ENCODE peak calls at places on chromosomes 11 and 22, in eight cellular contexts. S, K, G, W, U, A, P and Y are unnamed samples.

GRCh38 chr22:37260939-37261338 is 16.9 kb upstream of the RAC2 start:
- DNase-seq in G (peak; percentile 63), W (peak; percentile 59), A (no peak), P (peak; percentile 53), S (peak; percentile 51), U (peak; percentile 27), K (no peak), Y (no peak)

GRCh38 chr11:3970101-3970500 is 114.6 kb downstream of the STIM1 start:
- DNase-seq in U (no peak), A (no peak), W (no peak), S (no peak), P (no peak), K (no peak), G (no peak), Y (no peak)

GRCh38 chr11:69641681-69642548 is 959 bp downstream of the CCND1 start:
- DNase-seq in G (no peak), W (no peak), U (no peak), P (no peak), A (no peak), S (no peak), K (no peak), Y (no peak)

GRCh38 chr11:34064291-34064690 is 12.8 kb downstream of the CAPRIN1 start:
- DNase-seq in W (no peak), P (no peak), S (no peak), K (no peak), U (no peak), G (no peak), A (no peak), Y (no peak)

GRCh38 chr11:134372536-134372935 is 39.5 kb downstream of the B3GAT1 start:
- DNase-seq in P (no peak), A (no peak), K (no peak), G (no peak), W (peak; percentile 9), S (no peak), U (no peak), Y (no peak)

GRCh38 chr11:68843052-68843561 is 1.4 kb upstream of the CPT1A start:
- DNase-seq in S (peak; percentile 29), K (peak; percentile 39), A (no peak), U (no peak), G (peak; percentile 68), P (no peak), W (peak; percentile 42), Y (no peak)

GRCh38 chr11:128575174-128575955 is 12.0 kb downstream of the ETS1 start:
- DNase-seq in S (no peak), G (no peak), K (no peak), A (no peak), U (no peak), W (no peak), P (no peak), Y (no peak)

GRCh38 chr11:65104628-65105027 is 7.0 kb upstream of the TM7SF2 start:
- DNase-seq in S (no peak), A (no peak), W (no peak), U (no peak), P (no peak), K (no peak), G (no peak), Y (no peak)

GRCh38 chr11:76234704-76235232 is 28.5 kb upstream of the WNT11 start:
- DNase-seq in S (no peak), U (no peak), G (no peak), K (peak; percentile 67), W (peak; percentile 61), A (no peak), P (peak; percentile 60), Y (peak; percentile 92)

GRCh38 chr11:77039491-77040400 is 5.5 kb downstream of the B3GNT6 start:
- DNase-seq in P (no peak), U (no peak), A (no peak), S (peak; percentile 33), G (peak; percentile 74), W (peak; percentile 31), K (no peak), Y (no peak)

GRCh38 chr22:36833073-36833472 is 16.2 kb upstream of the PVALB start:
- DNase-seq in A (no peak), P (no peak), K (no peak), G (no peak), U (no peak), W (no peak), S (no peak), Y (no peak)

GRCh38 chr11:46541593-46542371 is 52.0 kb downstream of the AMBRA1 start:
- DNase-seq in W (peak; percentile 53), G (peak; percentile 88), A (no peak), U (peak; percentile 81), S (no peak), K (no peak), P (no peak), Y (no peak)

GRCh38 chr11:119422505-119423416 is at the start of gene THY1:
- DNase-seq in U (no peak), G (no peak), S (peak; percentile 64), W (no peak), A (no peak), K (peak; percentile 48), P (no peak), Y (no peak)

GRCh38 chr22:37485714-37486223 is 415 bp downstream of the MFNG start:
- DNase-seq in S (no peak), U (no peak), W (no peak), K (no peak), A (no peak), G (no peak), P (no peak), Y (no peak)

GRCh38 chr11:121965330-121965729 is 150.7 kb downstream of the BLID start:
- DNase-seq in S (peak; percentile 74), K (no peak), G (no peak), A (no peak), W (no peak), P (no peak), U (no peak), Y (no peak)

GRCh38 chr11:82750643-82751139 is 17.0 kb upstream of the FAM181B start:
- DNase-seq in W (no peak), G (no peak), U (no peak), K (no peak), S (no peak), P (no peak), A (no peak), Y (no peak)
- TF ChIP-seq POLR2A in W (no peak), G (no peak), U (no peak), K (no peak), S (no peak), P (no peak), A (no peak), Y (no peak)

GRCh38 chr11:13699041-13699440 is 30.6 kb downstream of the FAR1 start:
- DNase-seq in G (no peak), U (no peak), S (no peak), W (no peak), P (no peak), K (no peak), A (no peak), Y (no peak)

GRCh38 chr11:13701506-13701905 is 33.0 kb downstream of the FAR1 start:
- DNase-seq in A (no peak), K (no peak), P (no peak), W (no peak), G (no peak), S (no peak), U (no peak), Y (no peak)

GRCh38 chr11:13697710-13698109 is 29.2 kb downstream of the FAR1 start:
- DNase-seq in U (no peak), W (no peak), A (no peak), K (no peak), G (no peak), S (no peak), P (no peak), Y (no peak)

GRCh38 chr11:13698147-13698546 is 29.7 kb downstream of the FAR1 start:
- DNase-seq in U (no peak), S (no peak), A (no peak), K (no peak), W (no peak), G (no peak), P (no peak), Y (no peak)

GRCh38 chr11:13699870-13700269 is 31.4 kb downstream of the FAR1 start:
- DNase-seq in K (no peak), A (no peak), W (no peak), P (no peak), S (no peak), G (no peak), U (no peak), Y (no peak)
- TF ChIP-seq CTCF in K (no peak), A (no peak), W (no peak), P (no peak), S (no peak), G (no peak), U (no peak), Y (no peak)

GRCh38 chr11:62647609-62648005 is 1.2 kb upstream of the GANAB start:
- DNase-seq in S (no peak), U (no peak), P (no peak), G (no peak), W (no peak), K (no peak), A (no peak), Y (no peak)
- TF ChIP-seq POLR2A in S (no peak), U (no peak), P (no peak), G (no peak), W (no peak), K (no peak), A (no peak), Y (no peak)

GRCh38 chr11:67288198-67288451 is 978 bp upstream of the ANKRD13D start:
- DNase-seq in S (no peak), U (no peak), K (no peak), P (no peak), A (no peak), W (no peak), G (no peak), Y (no peak)

GRCh38 chr11:67285541-67286498 is 3.3 kb upstream of the ANKRD13D start:
- DNase-seq in G (no peak), K (no peak), P (no peak), U (no peak), A (no peak), W (peak; percentile 28), S (no peak), Y (no peak)

GRCh38 chr11:67287355-67288197 is 1.5 kb upstream of the ANKRD13D start:
- DNase-seq in K (no peak), S (no peak), U (no peak), A (no peak), P (no peak), W (peak; percentile 22), G (no peak), Y (no peak)

GRCh38 chr11:67284811-67285540 is 4.1 kb upstream of the ANKRD13D start:
- DNase-seq in U (no peak), G (no peak), K (no peak), P (no peak), W (peak; percentile 20), S (no peak), A (no peak), Y (no peak)

DNA sequence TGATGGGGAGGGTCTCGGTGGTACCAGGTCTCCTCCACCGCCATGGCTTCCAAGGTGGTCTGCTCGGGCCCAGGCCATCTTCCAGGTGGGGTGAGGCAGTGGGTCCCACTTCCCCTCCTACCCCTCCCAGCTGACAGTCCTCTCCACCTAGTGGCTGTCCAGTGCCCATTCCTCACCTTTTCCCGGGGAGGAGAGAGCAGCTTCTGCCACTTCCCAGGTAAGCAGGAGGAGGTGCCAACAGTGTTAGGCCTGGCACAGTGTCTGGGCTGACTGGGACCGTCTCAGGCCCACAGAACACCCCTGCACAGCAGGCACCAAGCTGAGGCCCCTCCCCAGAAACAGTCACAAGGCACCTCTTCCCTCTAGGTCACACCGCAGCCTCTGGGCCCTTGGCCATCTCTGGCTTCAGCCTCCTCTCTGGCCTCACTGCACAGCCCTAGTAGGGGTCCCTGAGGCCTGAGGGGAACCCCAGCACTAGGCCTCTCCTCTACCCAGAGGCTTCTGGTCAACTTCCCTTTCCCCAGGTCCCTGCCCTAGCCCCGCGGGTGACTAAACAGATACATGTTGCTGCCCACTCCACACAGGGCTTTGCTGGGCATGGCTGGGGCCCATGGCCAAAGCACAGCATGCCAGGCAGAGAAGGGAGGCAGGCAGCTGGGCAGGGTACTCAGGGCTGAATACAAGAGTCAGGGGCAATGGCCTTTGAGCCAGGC is 2.3 kb upstream of the ANKRD13D start:
- DNase-seq in K (no peak), U (no peak), G (no peak), W (peak; percentile 54), S (no peak), P (no peak), A (no peak), Y (no peak)
- TF ChIP-seq CTCF in K (no peak), U (no peak), G (no peak), W (no peak), S (no peak), P (no peak), A (no peak), Y (no peak)